ENCODE peak calls at places on chromosomes 13 and 19, in nine cellular contexts. W is Calu3, F is left ventricle myocardium inferior, R is neural crest cell, P is progenitor cell of endocrine pancreas, J is A549, D is WTC11, B is left lung, E is AG10803. A is an unnamed sample.

GRCh38 chr19:48325265-48325910 is at the start of gene EMP3:
- DNase-seq in W (peak), F (peak), R (peak), P (no peak), J (peak), D (peak), B (peak), E (peak), A (no peak)

GRCh38 chr19:277581-278165 is 13.5 kb downstream of the PLPP2 start:
- DNase-seq in W (no peak), F (no peak), R (peak), P (no peak), J (no peak), D (peak), B (no peak), E (no peak), A (no peak)

GRCh38 chr13:100506154-100506553 is 82.4 kb downstream of the GGACT start:
- DNase-seq in W (no peak), F (no peak), R (no peak), P (no peak), J (no peak), D (no peak), B (no peak), E (no peak), A (no peak)

GRCh38 chr13:32264407-32264806 is 50.8 kb downstream of the ZAR1L start:
- DNase-seq in W (no peak), F (peak), R (no peak), P (no peak), J (no peak), D (no peak), B (peak), E (no peak), A (no peak)

GRCh38 chr13:42832341-42833153 is 51.2 kb downstream of the FAM216B start:
- DNase-seq in W (no peak), F (no peak), R (no peak), P (no peak), J (no peak), D (no peak), B (peak), E (peak), A (no peak)

GRCh38 chr13:70128098-70128497 is 19.8 kb upstream of the KLHL1 start:
- DNase-seq in W (no peak), F (no peak), R (no peak), P (no peak), J (no peak), D (no peak), B (no peak), E (no peak), A (no peak)

GRCh38 chr13:25463496-25463895 is 91.7 kb downstream of the ATP8A2 start:
- DNase-seq in W (no peak), F (no peak), R (no peak), P (no peak), J (no peak), D (no peak), B (no peak), E (peak), A (no peak)

GRCh38 chr13:112931028-112931934 is 37.7 kb upstream of the MCF2L start:
- DNase-seq in W (peak), F (no peak), R (peak), P (no peak), J (peak), D (peak), B (no peak), E (peak), A (peak)

GRCh38 chr19:41910992-41911888 is 17.0 kb downstream of the ERFL start:
- DNase-seq in W (no peak), F (no peak), R (no peak), P (no peak), J (no peak), D (no peak), B (no peak), E (no peak), A (no peak)

GRCh38 chr19:21532904-21533303 is 27.5 kb downstream of the ZNF429 start:
- DNase-seq in W (no peak), F (no peak), R (no peak), P (no peak), J (no peak), D (no peak), B (no peak), E (no peak), A (no peak)

GRCh38 chr13:41001695-41002094 is 17.4 kb downstream of the ELF1 start:
- DNase-seq in W (no peak), F (no peak), R (no peak), P (no peak), J (no peak), D (no peak), B (no peak), E (no peak), A (no peak)

GRCh38 chr19:12194827-12195500 is 32.1 kb downstream of the ZNF136 start:
- DNase-seq in W (no peak), F (peak), R (no peak), P (no peak), J (no peak), D (peak), B (peak), E (peak), A (no peak)

GRCh38 chr13:38686635-38687245 is at the start of gene FREM2:
- DNase-seq in W (peak), F (no peak), R (peak), P (peak), J (peak), D (peak), B (peak), E (no peak), A (peak)

GRCh38 chr13:27148900-27149299 is 22.7 kb downstream of the USP12 start:
- DNase-seq in W (no peak), F (no peak), R (no peak), P (no peak), J (no peak), D (no peak), B (no peak), E (no peak), A (no peak)

GRCh38 chr19:7554990-7555864 is 19.7 kb downstream of the PNPLA6 start:
- DNase-seq in W (no peak), F (no peak), R (no peak), P (no peak), J (peak), D (peak), B (no peak), E (no peak), A (no peak)

GRCh38 chr13:95689582-95689926 is 12.6 kb downstream of the DNAJC3 start:
- DNase-seq in W (no peak), F (no peak), R (no peak), P (no peak), J (no peak), D (no peak), B (no peak), E (no peak), A (no peak)

GRCh38 chr19:10744222-10744847 is 26.5 kb downstream of the DNM2 start:
- DNase-seq in W (no peak), F (no peak), R (no peak), P (no peak), J (no peak), D (no peak), B (no peak), E (no peak), A (no peak)

GRCh38 chr13:66102864-66103263 is 1127.3 kb downstream of the PCDH9 start:
- DNase-seq in W (no peak), F (no peak), R (no peak), P (no peak), J (no peak), D (no peak), B (no peak), E (peak), A (no peak)

GRCh38 chr19:39473443-39473960 is 7.1 kb upstream of the TIMM50 start:
- DNase-seq in W (no peak), F (no peak), R (no peak), P (no peak), J (no peak), D (no peak), B (no peak), E (no peak), A (no peak)

GRCh38 chr19:39472746-39473442 is 7.7 kb upstream of the TIMM50 start:
- DNase-seq in W (no peak), F (no peak), R (no peak), P (no peak), J (no peak), D (no peak), B (no peak), E (no peak), A (no peak)

GRCh38 chr19:39471756-39472536 is 8.7 kb upstream of the TIMM50 start:
- DNase-seq in W (no peak), F (no peak), R (no peak), P (no peak), J (no peak), D (no peak), B (no peak), E (no peak), A (no peak)

GRCh38 chr19:39475748-39476147 is 4.9 kb upstream of the TIMM50 start:
- DNase-seq in W (no peak), F (peak), R (no peak), P (no peak), J (no peak), D (no peak), B (no peak), E (no peak), A (no peak)

DNA sequence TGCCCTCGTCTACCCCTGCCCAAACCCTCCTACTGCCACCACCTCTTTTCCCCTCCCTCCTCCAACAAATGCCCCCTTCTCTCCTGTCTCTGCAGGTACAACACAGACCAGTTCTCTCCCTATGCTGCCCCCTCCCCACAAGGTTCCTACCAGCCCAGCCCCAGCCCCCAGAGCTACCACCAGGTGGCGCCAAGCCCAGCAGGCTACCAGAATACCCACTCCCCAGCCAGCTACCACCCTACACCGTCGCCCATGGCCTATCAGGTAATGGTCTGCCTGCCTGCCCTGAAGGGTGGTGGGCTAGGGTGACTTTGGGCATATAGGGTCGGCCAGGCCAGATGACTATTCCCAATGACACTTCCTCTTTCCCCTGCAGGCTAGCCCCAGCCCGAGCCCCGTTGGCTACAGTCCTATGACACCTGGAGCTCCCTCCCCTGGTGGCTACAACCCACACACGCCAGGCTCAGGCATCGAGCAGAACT is 6.5 kb upstream of the TIMM50 start:
- DNase-seq in W (peak), F (peak), R (peak), P (peak), J (peak), D (peak), B (peak), E (peak), A (no peak)
- TF ChIP-seq CTCF in W (peak), F (peak), R (peak), P (peak), J (peak), D (peak), B (peak), E (peak), A (peak)

GRCh38 chr13:29081036-29081435 is 260.9 kb downstream of the MTUS2 start:
- DNase-seq in W (no peak), F (no peak), R (no peak), P (no peak), J (no peak), D (no peak), B (no peak), E (peak), A (no peak)
- TF ChIP-seq CTCF in W (no peak), F (peak), R (no peak), P (no peak), J (no peak), D (no peak), B (no peak), E (no peak), A (no peak)

GRCh38 chr13:80870186-80870585 is 529.3 kb upstream of the SPRY2 start:
- DNase-seq in W (no peak), F (no peak), R (no peak), P (no peak), J (no peak), D (no peak), B (no peak), E (no peak), A (no peak)
- TF ChIP-seq CTCF in W (no peak), F (no peak), R (no peak), P (no peak), J (no peak), D (no peak), B (no peak), E (no peak), A (no peak)

DNA sequence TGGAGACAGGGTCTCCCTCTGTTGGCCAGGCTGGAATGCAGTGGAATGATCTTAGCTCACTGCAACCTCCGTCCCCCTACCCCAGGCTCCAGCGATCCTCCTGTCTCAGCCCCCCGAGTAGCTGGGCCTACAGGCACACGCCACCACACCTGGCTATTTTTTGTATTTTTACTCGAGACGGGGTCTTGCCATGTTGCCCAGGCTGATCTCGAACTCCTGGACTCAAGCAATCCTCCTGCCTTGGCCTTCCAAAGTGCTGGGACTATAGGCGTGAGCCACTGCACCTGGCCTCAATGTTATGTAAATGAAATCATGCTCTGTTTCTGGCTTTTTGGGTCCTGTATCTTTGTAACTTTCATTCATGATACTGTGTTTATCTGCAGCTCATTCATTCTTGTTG is 8.1 kb upstream of the ZNF579 start:
- DNase-seq in W (no peak), F (no peak), R (no peak), P (no peak), J (no peak), D (no peak), B (no peak), E (no peak), A (no peak)
- TF ChIP-seq CTCF in W (no peak), F (no peak), R (no peak), P (no peak), J (no peak), D (no peak), B (no peak), E (no peak), A (no peak)

GRCh38 chr19:1872807-1873523 is 9.6 kb upstream of the KLF16 start:
- DNase-seq in W (no peak), F (no peak), R (no peak), P (no peak), J (no peak), D (no peak), B (no peak), E (no peak), A (no peak)

GRCh38 chr19:1874554-1875185 is 10.6 kb downstream of the ABHD17A start:
- DNase-seq in W (no peak), F (no peak), R (no peak), P (no peak), J (no peak), D (no peak), B (no peak), E (no peak), A (no peak)

GRCh38 chr19:1871630-1872029 is 8.3 kb upstream of the KLF16 start:
- DNase-seq in W (no peak), F (no peak), R (no peak), P (no peak), J (no peak), D (no peak), B (no peak), E (no peak), A (no peak)

GRCh38 chr19:1873524-1874473 is 10.4 kb upstream of the KLF16 start:
- DNase-seq in W (no peak), F (peak), R (no peak), P (no peak), J (no peak), D (no peak), B (peak), E (no peak), A (no peak)

DNA sequence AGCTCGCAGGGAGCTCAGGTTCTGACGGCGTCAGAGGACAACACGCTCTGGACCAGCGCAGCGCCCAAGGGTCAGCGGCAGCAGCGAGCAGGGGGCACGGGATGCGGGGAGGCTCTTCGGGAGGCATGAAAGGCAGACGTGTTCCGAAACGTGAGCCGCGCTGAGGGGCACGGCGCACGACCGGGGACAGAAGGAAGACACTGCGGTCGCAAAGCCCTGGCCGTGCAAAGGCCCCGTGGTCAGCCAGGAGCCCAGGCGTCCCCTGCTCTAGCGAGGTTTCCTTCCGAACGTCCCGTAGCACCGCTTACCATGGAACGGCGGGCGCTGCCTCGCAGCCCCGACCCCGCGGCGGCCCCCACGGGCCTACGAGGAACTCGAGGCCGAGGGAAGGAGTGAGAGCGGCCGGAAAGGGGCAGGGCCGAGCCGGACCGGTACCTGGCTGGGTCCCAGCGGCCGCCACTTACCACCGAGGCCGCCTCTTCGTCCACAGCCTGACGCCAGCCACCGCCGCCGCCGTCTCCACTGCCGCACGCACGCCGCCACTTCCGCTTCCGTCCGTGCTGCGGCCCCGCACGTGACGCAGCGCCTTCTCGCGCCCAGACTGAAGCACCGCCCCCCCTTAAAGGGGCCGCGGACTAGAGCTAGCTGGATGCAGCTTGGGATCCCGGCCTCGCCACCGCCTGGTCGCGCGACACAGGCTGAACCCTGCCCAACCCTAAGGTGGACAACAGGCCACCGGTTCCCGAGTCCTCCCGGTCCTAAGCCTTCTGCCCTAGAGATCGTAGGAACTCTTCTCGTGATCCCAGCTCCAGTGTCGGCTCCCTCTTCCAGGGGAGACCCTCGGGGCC is 9.4 kb downstream of the ABHD17A start:
- DNase-seq in W (peak), F (peak), R (peak), P (peak), J (no peak), D (peak), B (peak), E (peak), A (no peak)
- TF ChIP-seq CTCF in W (no peak), F (no peak), R (peak), P (no peak), J (no peak), D (no peak), B (peak), E (no peak), A (no peak)

DNA sequence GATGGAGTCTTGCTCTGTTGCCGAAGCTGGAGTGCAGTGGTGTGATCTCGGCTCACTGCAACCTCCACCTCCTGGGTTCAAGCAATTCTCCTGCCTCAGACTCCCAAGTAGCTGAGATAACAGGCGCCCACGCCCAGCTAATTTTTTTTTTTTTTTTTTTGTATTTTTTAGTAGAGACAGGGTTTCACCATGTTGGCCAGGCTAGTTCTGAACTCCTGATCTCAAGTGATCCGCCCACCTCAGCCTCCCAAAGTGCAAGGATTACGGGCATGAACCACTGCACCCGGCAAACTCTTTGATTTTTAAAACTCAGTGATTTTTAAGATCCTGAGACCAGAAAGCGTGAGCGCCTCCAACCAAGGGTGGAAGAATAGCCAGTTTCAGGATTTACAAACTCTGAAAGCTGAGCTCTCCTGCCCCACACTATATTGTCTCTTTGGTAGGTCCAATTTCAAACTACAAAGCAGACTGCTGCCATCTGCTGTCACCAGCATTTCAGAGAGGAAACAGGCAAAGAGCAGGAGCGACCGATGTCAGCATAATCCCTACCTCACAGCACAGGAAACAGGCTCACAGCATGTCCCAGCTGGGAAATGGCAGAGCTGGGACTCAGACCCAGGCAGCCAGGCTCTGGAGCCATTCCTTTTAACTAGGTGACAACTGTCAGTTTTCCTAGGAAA is 9.2 kb downstream of the NOSIP start:
- DNase-seq in W (no peak), F (no peak), R (no peak), P (no peak), J (no peak), D (no peak), B (no peak), E (no peak), A (no peak)
- TF ChIP-seq CTCF in W (no peak), F (no peak), R (no peak), P (no peak), J (peak), D (no peak), B (no peak), E (no peak), A (peak)